ENCODE peak calls at places on chromosomes 11 and 22, in four cellular contexts. L, J, D and U are unnamed samples.

GRCh38 chr22:37212174-37212906 is at the start of gene SSTR3:
- DNase-seq in L (peak), J (peak), D (peak), U (peak)

GRCh38 chr22:45007946-45008852 is 1.6 kb downstream of the PHF21B start:
- DNase-seq in L (peak), J (peak), D (no peak), U (no peak)

GRCh38 chr11:94694309-94695060 is 73.7 kb upstream of the AMOTL1 start:
- DNase-seq in L (no peak), J (no peak), D (no peak), U (no peak)

GRCh38 chr11:94766656-94767291 is 1.4 kb upstream of the AMOTL1 start:
- DNase-seq in L (no peak), J (no peak), D (no peak), U (no peak)

GRCh38 chr11:64117763-64118459 is 48.0 kb downstream of the MACROD1 start:
- DNase-seq in L (no peak), J (no peak), D (no peak), U (no peak)

GRCh38 chr11:13101836-13102574 is 92.9 kb downstream of the RASSF10 start:
- DNase-seq in L (peak), J (no peak), D (no peak), U (no peak)

GRCh38 chr11:17828311-17828751 is 93.8 kb downstream of the KCNC1 start:
- DNase-seq in L (no peak), J (peak), D (peak), U (no peak)

GRCh38 chr11:2573240-2574042 is 126.4 kb downstream of the KCNQ1OT1 start:
- DNase-seq in L (no peak), J (peak), D (peak), U (peak)

GRCh38 chr11:3833461-3833860 is 7.3 kb downstream of the RHOG start:
- DNase-seq in L (no peak), J (no peak), D (no peak), U (no peak)

GRCh38 chr11:110991621-110992355 is 253.7 kb upstream of the POU2AF2 start:
- DNase-seq in L (no peak), J (no peak), D (peak), U (no peak)

GRCh38 chr11:77819411-77819920 is 1.1 kb downstream of the RSF1 start:
- DNase-seq in L (peak), J (peak), D (peak), U (peak)

GRCh38 chr11:126397016-126397415 is 41.5 kb downstream of the ST3GAL4 start:
- DNase-seq in L (no peak), J (no peak), D (no peak), U (no peak)

GRCh38 chr11:35006389-35007128 is 90.1 kb downstream of the PDHX start:
- DNase-seq in L (no peak), J (no peak), D (no peak), U (no peak)

GRCh38 chr22:46088541-46089311 is 61.6 kb upstream of the PPARA start:
- DNase-seq in L (no peak), J (peak), D (peak), U (peak)

GRCh38 chr11:88411265-88411664 is 73.7 kb upstream of the CTSC start:
- DNase-seq in L (no peak), J (no peak), D (no peak), U (no peak)

GRCh38 chr22:43592470-43592869 is 180.7 kb downstream of the MPPED1 start:
- DNase-seq in L (peak), J (no peak), D (no peak), U (no peak)

GRCh38 chr22:44393066-44393465 is 80.3 kb upstream of the SHISAL1 start:
- DNase-seq in L (no peak), J (peak), D (peak), U (peak)

GRCh38 chr22:46660604-46661201 is 40.5 kb downstream of the GRAMD4 start:
- DNase-seq in L (peak), J (peak), D (no peak), U (no peak)

GRCh38 chr11:119152043-119152442 is 3.2 kb downstream of the ABCG4 start:
- DNase-seq in L (no peak), J (no peak), D (no peak), U (no peak)

GRCh38 chr11:86398106-86398505 is 23.4 kb downstream of the CCDC81 start:
- DNase-seq in L (no peak), J (no peak), D (no peak), U (no peak)

GRCh38 chr11:61922539-61922938 is 5.2 kb upstream of the RAB3IL1 start:
- DNase-seq in L (no peak), J (no peak), D (no peak), U (no peak)

GRCh38 chr22:25120093-25120561 is 79.5 kb upstream of the CRYBB3 start:
- DNase-seq in L (peak), J (peak), D (no peak), U (no peak)

GRCh38 chr11:77176996-77177395 is 49.0 kb downstream of the MYO7A start:
- DNase-seq in L (no peak), J (peak), D (no peak), U (no peak)

GRCh38 chr11:2847511-2847910 is 38.1 kb downstream of the CDKN1C start:
- DNase-seq in L (no peak), J (no peak), D (no peak), U (no peak)

GRCh38 chr11:19829109-19829790 is 116.6 kb downstream of the NAV2 start:
- DNase-seq in L (no peak), J (no peak), D (no peak), U (no peak)

GRCh38 chr11:110251837-110252236 is 44.6 kb downstream of the RDX start:
- DNase-seq in L (no peak), J (no peak), D (no peak), U (no peak)

GRCh38 chr11:74641289-74641688 is 48.9 kb downstream of the POLD3 start:
- DNase-seq in L (no peak), J (no peak), D (no peak), U (no peak)

GRCh38 chr22:23138584-23139469 is 3.0 kb downstream of the RSPH14 start:
- DNase-seq in L (no peak), J (no peak), D (no peak), U (no peak)

GRCh38 chr22:40452730-40453487 is 82.5 kb downstream of the SGSM3 start:
- DNase-seq in L (no peak), J (no peak), D (no peak), U (no peak)

GRCh38 chr11:99098258-99098657 is 77.5 kb downstream of the CNTN5 start:
- DNase-seq in L (no peak), J (no peak), D (no peak), U (no peak)

GRCh38 chr11:60905551-60906113 is 753 bp downstream of the PRPF19 start:
- DNase-seq in L (peak), J (no peak), D (no peak), U (peak)